ENCODE peak calls at places on chromosomes 3 and 15, in nine cellular contexts. K is posterior cingulate gyrus, W is ACHN, L is activated T-cell treated with anti-CD3 and anti-CD28 coated beads for 1 hour, O is NCI-H82, D is HEK293T, C is AG10803, Z is NCI-H1092 treated with DMSO at 0.1 percent for 48 hours, J is SK-MEL-5. X is an unnamed sample.

GRCh38 chr15:90405208-90405607 is 17.2 kb downstream of the IQGAP1 start:
- DNase-seq in J (no peak), L (no peak), C (no peak), Z (no peak), W (no peak), O (peak), K (no peak), D (no peak), X (no peak)

GRCh38 chr15:92326236-92326635 is 67.4 kb upstream of the ST8SIA2 start:
- DNase-seq in L (no peak), W (no peak), D (no peak), J (no peak), O (peak), Z (no peak), K (no peak), C (no peak), X (no peak)

GRCh38 chr3:56389213-56389830 is 78.9 kb downstream of the ERC2 start:
- DNase-seq in Z (no peak), C (no peak), L (no peak), J (no peak), K (no peak), D (no peak), O (no peak), W (no peak), X (no peak)

GRCh38 chr15:81419304-81419943 is 45.4 kb upstream of the TMC3 start:
- DNase-seq in W (no peak), D (peak), C (no peak), Z (no peak), K (no peak), O (no peak), L (no peak), J (no peak), X (no peak)

GRCh38 chr3:45603226-45603625 is 8.7 kb downstream of the LIMD1 start:
- DNase-seq in J (no peak), D (no peak), K (no peak), Z (no peak), O (no peak), L (no peak), C (no peak), W (no peak), X (no peak)

GRCh38 chr3:111848246-111848645 is 10.8 kb upstream of the PHLDB2 start:
- DNase-seq in L (no peak), W (no peak), K (no peak), Z (no peak), D (no peak), C (no peak), O (no peak), J (no peak), X (no peak)

GRCh38 chr15:25800761-25801515 is 62.2 kb downstream of the ATP10A start:
- DNase-seq in W (no peak), K (no peak), J (no peak), O (no peak), C (peak), Z (no peak), L (no peak), D (no peak), X (no peak)

GRCh38 chr3:65024148-65024547 is 336.3 kb upstream of the ADAMTS9 start:
- DNase-seq in L (no peak), K (no peak), J (no peak), O (peak), D (no peak), C (no peak), Z (no peak), W (no peak), X (no peak)

GRCh38 chr3:195236076-195236798 is 34.7 kb downstream of the XXYLT1 start:
- DNase-seq in J (no peak), D (no peak), O (no peak), Z (no peak), W (no peak), C (no peak), K (no peak), L (no peak), X (no peak)

GRCh38 chr15:99433757-99434211 is 132.0 kb upstream of the MEF2A start:
- DNase-seq in C (no peak), L (no peak), W (no peak), K (no peak), O (no peak), J (no peak), Z (no peak), D (no peak), X (no peak)

GRCh38 chr15:27382296-27382695 is 411.3 kb downstream of the GABRG3 start:
- DNase-seq in L (no peak), Z (no peak), O (peak), C (no peak), W (no peak), K (no peak), J (no peak), D (no peak), X (no peak)

GRCh38 chr15:67335534-67336222 is 81.1 kb downstream of the IQCH start:
- DNase-seq in D (no peak), J (no peak), Z (no peak), W (no peak), O (peak), L (no peak), K (no peak), C (no peak), X (no peak)

X was measured in dorsolateral prefrontal cortex.